ENCODE peak calls at places on chromosomes 12 and 14, in four cellular contexts. E is IMR-90, M is A549, U is endothelial cell of umbilical vein. O is an unnamed sample.

GRCh38 chr12:1706284-1707016 is 15.6 kb downstream of the ADIPOR2 start:
- DNase-seq in U (no peak), M (peak), E (peak), O (no peak)

GRCh38 chr14:101241807-101242278 is 319.5 kb upstream of the DIO3 start:
- DNase-seq in M (no peak), E (no peak), U (no peak), O (no peak)

GRCh38 chr14:51310453-51311074 is 70.5 kb downstream of the TMX1 start:
- DNase-seq in U (peak), M (no peak), E (peak), O (no peak)

GRCh38 chr12:96187675-96188355 is 6.4 kb upstream of the ELK3 start:
- DNase-seq in M (no peak), E (no peak), U (no peak), O (no peak)

GRCh38 chr12:105384220-105384619 is 53.7 kb downstream of the C12orf75 start:
- DNase-seq in M (no peak), U (no peak), E (no peak), O (no peak)

GRCh38 chr12:68887641-68888040 is 45.3 kb downstream of the CPM start:
- DNase-seq in U (no peak), E (no peak), M (no peak), O (no peak)

GRCh38 chr12:115090783-115091182 is 406.8 kb upstream of the TBX3 start:
- DNase-seq in U (no peak), E (no peak), M (no peak), O (no peak)

GRCh38 chr12:19841451-19841850 is 402.2 kb downstream of the AEBP2 start:
- DNase-seq in M (no peak), E (no peak), U (no peak), O (no peak)

GRCh38 chr14:105537580-105538474 is 11.4 kb downstream of the TMEM121 start:
- DNase-seq in U (no peak), E (no peak), M (no peak), O (peak)

GRCh38 chr12:50197297-50197727 is 30.1 kb upstream of the CERS5 start:
- DNase-seq in E (no peak), U (peak), M (no peak), O (no peak)

GRCh38 chr12:31644536-31644935 is 15.0 kb upstream of the ETFBKMT start:
- DNase-seq in M (peak), E (no peak), U (no peak), O (peak)

GRCh38 chr12:56377310-56377988 is 14.8 kb upstream of the APOF start:
- DNase-seq in M (peak), E (peak), U (peak), O (no peak)

GRCh38 chr12:75479963-75480461 is 543 bp upstream of the GLIPR1 start:
- DNase-seq in U (peak), M (no peak), E (peak), O (no peak)

GRCh38 chr14:71165121-71165574 is 257.9 kb downstream of the PCNX1 start:
- DNase-seq in M (no peak), E (peak), U (no peak), O (no peak)

GRCh38 chr12:96190403-96191170 is 3.6 kb upstream of the ELK3 start:
- DNase-seq in M (no peak), E (peak), U (no peak), O (no peak)

GRCh38 chr14:69252851-69253250 is 7.1 kb upstream of the GALNT16 start:
- DNase-seq in M (no peak), U (no peak), E (no peak), O (no peak)

DNA sequence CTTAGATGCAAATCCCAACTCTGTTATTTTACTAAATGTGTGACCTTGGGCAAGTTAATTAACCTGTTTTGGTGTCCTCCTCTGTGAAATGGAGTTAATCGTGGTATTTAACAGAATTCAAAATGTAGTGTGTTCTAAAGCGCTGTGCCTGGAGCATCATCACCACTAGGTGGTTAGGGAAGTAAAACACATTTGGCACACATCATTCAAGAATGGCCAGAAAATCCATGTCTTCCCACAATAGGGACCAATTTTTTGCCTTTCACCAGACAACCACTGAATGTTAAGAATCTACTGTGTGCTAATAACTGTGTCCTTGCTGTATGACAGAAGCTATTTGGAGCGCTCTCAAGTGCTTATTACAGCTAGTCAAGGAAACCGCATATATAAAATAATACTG is 133.4 kb downstream of the MON2 start:
- DNase-seq in U (no peak), M (peak), E (no peak), O (no peak)
- TF ChIP-seq POLR2A in U (no peak), M (no peak), E (no peak), O (no peak)

DNA sequence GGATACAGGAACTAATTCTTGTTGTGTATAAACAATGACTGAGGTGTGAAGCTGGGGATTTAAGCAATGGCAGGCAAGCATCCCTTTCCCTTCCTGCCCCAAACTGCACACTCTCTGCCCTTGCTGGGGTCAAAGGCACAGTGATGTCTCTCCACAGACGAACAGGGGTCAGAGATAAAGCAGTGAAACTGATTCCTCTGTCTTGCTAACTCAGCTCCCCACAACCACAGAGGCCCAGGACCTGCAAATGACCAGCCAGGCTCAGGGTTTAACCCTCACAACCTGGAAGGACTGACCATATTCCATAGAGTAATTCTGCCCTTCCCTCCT is 67.2 kb downstream of the CCDC88C start:
- DNase-seq in U (no peak), E (no peak), M (no peak), O (no peak)
- H3K4me3 ChIP-seq in U (no peak), E (no peak), M (no peak), O (no peak)

GRCh38 chr12:93803408-93803807 is 126.2 kb downstream of the CRADD start:
- DNase-seq in M (no peak), E (peak), U (no peak), O (no peak)

GRCh38 chr12:93802293-93802692 is 125.1 kb downstream of the CRADD start:
- DNase-seq in M (no peak), U (no peak), E (no peak), O (no peak)

GRCh38 chr12:93804392-93805179 is 127.4 kb downstream of the CRADD start:
- DNase-seq in U (peak), M (no peak), E (no peak), O (no peak)

GRCh38 chr12:93805736-93806141 is 128.6 kb downstream of the CRADD start:
- DNase-seq in M (no peak), U (peak), E (no peak), O (no peak)

GRCh38 chr12:93802698-93803097 is 125.5 kb downstream of the CRADD start:
- DNase-seq in E (peak), U (no peak), M (no peak), O (no peak)
- TF ChIP-seq CTCF in E (no peak), U (no peak), M (no peak), O (no peak)

GRCh38 chr12:122148657-122149056 is 25.4 kb downstream of the IL31 start:
- DNase-seq in U (no peak), M (no peak), E (peak), O (no peak)

GRCh38 chr12:122147514-122148290 is 26.3 kb downstream of the IL31 start:
- DNase-seq in M (no peak), E (no peak), U (no peak), O (no peak)

GRCh38 chr12:122144885-122145284 is 29.1 kb downstream of the IL31 start:
- DNase-seq in U (no peak), M (no peak), E (no peak), O (no peak)

GRCh38 chr12:122142857-122143256 is 31.2 kb downstream of the IL31 start:
- DNase-seq in M (no peak), E (no peak), U (no peak), O (no peak)

GRCh38 chr12:122145505-122146330 is 28.3 kb downstream of the IL31 start:
- DNase-seq in U (no peak), E (no peak), M (no peak), O (no peak)
- TF ChIP-seq POLR2A in U (no peak), E (no peak), M (no peak), O (no peak)

DNA sequence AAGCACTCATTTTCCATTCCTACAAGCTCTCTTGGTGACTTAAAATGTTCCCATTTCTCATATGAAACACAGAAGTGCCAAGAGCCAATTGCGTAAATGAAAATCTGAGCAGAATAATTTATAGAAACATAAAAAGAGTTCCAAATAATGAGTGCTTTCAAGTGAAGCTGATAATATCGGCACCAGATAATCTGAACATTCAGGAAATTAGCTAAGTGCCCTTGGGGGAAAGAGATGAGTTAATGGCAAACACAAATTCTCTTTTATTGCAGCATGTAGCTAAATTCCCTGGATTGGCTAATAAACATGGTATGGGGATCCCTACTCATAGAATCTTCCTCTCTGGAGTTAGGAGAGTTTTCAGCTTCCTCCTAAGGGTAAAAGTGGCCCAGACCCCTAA is 46.7 kb downstream of the DAD1 start:
- DNase-seq in M (no peak), U (no peak), E (no peak), O (no peak)
- H3K4me3 ChIP-seq in M (no peak), U (no peak), E (no peak), O (no peak)

GRCh38 chr12:57498571-57498970 is 10.7 kb downstream of the MARS1 start:
- DNase-seq in M (no peak), U (no peak), E (no peak), O (no peak)

GRCh38 chr12:57496822-57497221 is 9.0 kb downstream of the MARS1 start:
- DNase-seq in M (no peak), E (no peak), U (no peak), O (no peak)

GRCh38 chr12:57497223-57498142 is 9.6 kb downstream of the MARS1 start:
- DNase-seq in E (no peak), U (no peak), M (no peak), O (no peak)

GRCh38 chr12:57500213-57500612 is 12.3 kb downstream of the MARS1 start:
- DNase-seq in E (no peak), M (no peak), U (no peak), O (no peak)

DNA sequence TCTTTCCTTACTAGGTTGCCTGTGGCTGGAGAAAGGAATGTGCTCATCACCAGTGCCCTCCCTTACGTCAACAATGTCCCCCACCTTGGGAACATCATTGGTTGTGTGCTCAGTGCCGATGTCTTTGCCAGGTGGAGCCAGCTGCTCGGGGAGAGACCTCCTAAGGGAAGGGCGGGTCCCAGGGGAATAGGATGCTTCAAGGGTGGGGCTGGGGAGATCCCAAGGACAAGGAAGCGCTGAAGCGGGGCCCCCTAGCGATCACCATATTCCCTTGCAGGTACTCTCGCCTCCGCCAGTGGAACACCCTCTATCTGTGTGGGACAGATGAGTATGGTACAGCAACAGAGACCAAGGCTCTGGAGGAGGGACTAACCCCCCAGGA is 10.3 kb downstream of the MARS1 start:
- DNase-seq in U (no peak), M (no peak), E (no peak), O (no peak)
- TF ChIP-seq CTCF in U (no peak), M (no peak), E (peak), O (no peak)